ENCODE peak calls at places on chromosomes 11 and 22, in four cellular contexts. V is hepatocyte, O is GM10248, W is germinal center. C is an unnamed sample.

GRCh38 chr11:44356351-44356750 is 46.4 kb upstream of the ALX4 start:
- DNase-seq in V (no peak), O (no peak), W (no peak), C (no peak)

GRCh38 chr11:86484164-86484794 is 109.6 kb downstream of the CCDC81 start:
- DNase-seq in V (peak), O (no peak), W (no peak), C (peak)

GRCh38 chr11:134126197-134126822 is 57.4 kb downstream of the JAM3 start:
- DNase-seq in V (peak), O (no peak), W (no peak), C (no peak)

GRCh38 chr11:48384670-48385069 is 18.4 kb upstream of the OR4C5 start:
- DNase-seq in V (no peak), O (no peak), W (no peak), C (no peak)

GRCh38 chr11:22138264-22138663 is 54.6 kb upstream of the ANO5 start:
- DNase-seq in V (no peak), O (no peak), W (no peak), C (no peak)

GRCh38 chr22:23503142-23503541 is 76.9 kb downstream of the IGLL1 start:
- DNase-seq in V (peak), O (no peak), W (no peak), C (no peak)

GRCh38 chr11:34313099-34313517 is 44.7 kb downstream of the ABTB2 start:
- DNase-seq in V (no peak), O (peak), W (peak), C (peak)

GRCh38 chr11:114307524-114308203 is 11.5 kb downstream of the NNMT start:
- DNase-seq in V (peak), O (no peak), W (no peak), C (peak)

GRCh38 chr11:82814379-82814778 is 80.7 kb upstream of the FAM181B start:
- DNase-seq in V (no peak), O (no peak), W (no peak), C (no peak)

GRCh38 chr11:66691311-66691980 is 13.8 kb upstream of the RBM4B start:
- DNase-seq in V (no peak), O (no peak), W (no peak), C (no peak)

GRCh38 chr11:112310414-112310813 is 49.8 kb upstream of the PLET1 start:
- DNase-seq in V (no peak), O (no peak), W (no peak), C (no peak)

GRCh38 chr11:12478743-12479142 is 101.4 kb downstream of the PARVA start:
- DNase-seq in V (no peak), O (no peak), W (no peak), C (no peak)

GRCh38 chr11:93099811-93100210 is 98.0 kb downstream of the SLC36A4 start:
- DNase-seq in V (no peak), O (no peak), W (no peak), C (no peak)

GRCh38 chr11:110529043-110529442 is 99.3 kb downstream of the FDX1 start:
- DNase-seq in V (no peak), O (no peak), W (no peak), C (no peak)

GRCh38 chr11:81874627-81875026 is 859.0 kb downstream of the FAM181B start:
- DNase-seq in V (no peak), O (no peak), W (no peak), C (no peak)

GRCh38 chr11:3853935-3854659 is 1.4 kb upstream of the STIM1 start:
- DNase-seq in V (peak), O (no peak), W (peak), C (peak)

GRCh38 chr11:46367244-46367915 is 14.1 kb upstream of the MDK start:
- DNase-seq in V (peak), O (peak), W (peak), C (peak)

GRCh38 chr11:2681408-2682145 is 18.2 kb downstream of the KCNQ1OT1 start:
- DNase-seq in V (no peak), O (no peak), W (no peak), C (no peak)

GRCh38 chr11:47502767-47503166 is 50.2 kb downstream of the CELF1 start:
- DNase-seq in V (no peak), O (no peak), W (no peak), C (no peak)

GRCh38 chr11:35404397-35404775 is 15.0 kb downstream of the SLC1A2 start:
- DNase-seq in V (peak), O (no peak), W (no peak), C (no peak)

GRCh38 chr22:32583921-32584335 is 109.3 kb downstream of the FBXO7 start:
- DNase-seq in V (no peak), O (no peak), W (no peak), C (no peak)

GRCh38 chr22:31537019-31537535 is 40.7 kb downstream of the SFI1 start:
- DNase-seq in V (peak), O (peak), W (no peak), C (no peak)

GRCh38 chr22:26322179-26322905 is 106.7 kb upstream of the ASPHD2 start:
- DNase-seq in V (no peak), O (no peak), W (no peak), C (peak)

GRCh38 chr22:39405346-39406085 is 5.9 kb downstream of the TAB1 start:
- DNase-seq in V (no peak), O (no peak), W (no peak), C (no peak)

GRCh38 chr11:86489442-86489841 is 114.8 kb downstream of the CCDC81 start:
- DNase-seq in V (no peak), O (no peak), W (no peak), C (no peak)

GRCh38 chr11:31711137-31711536 is 100.0 kb downstream of the PAX6 start:
- DNase-seq in V (no peak), O (no peak), W (no peak), C (no peak)

GRCh38 chr22:46309526-46310085 is 12.9 kb downstream of the GTSE1 start:
- DNase-seq in V (no peak), O (no peak), W (no peak), C (no peak)

GRCh38 chr22:35315141-35315854 is 15.6 kb downstream of the TOM1 start:
- DNase-seq in V (no peak), O (no peak), W (no peak), C (peak)

GRCh38 chr11:61507012-61507768 is 1.4 kb upstream of the LRRC10B start:
- DNase-seq in V (no peak), O (no peak), W (no peak), C (no peak)

GRCh38 chr22:28951969-28952521 is 68.7 kb downstream of the ZNRF3 start:
- DNase-seq in V (peak), O (no peak), W (no peak), C (no peak)

GRCh38 chr22:46758867-46759290 is 3.6 kb upstream of the TBC1D22A start:
- DNase-seq in V (peak), O (peak), W (no peak), C (no peak)